ENCODE peak calls at places on chromosomes 12 and 14, in six cellular contexts. A is A549, U is K562, L is HepG2, S is GM12878, J is endothelial cell of umbilical vein. M is an unnamed sample.

GRCh38 chr14:61343471-61343870 is 22.1 kb downstream of the PRKCH start:
- DNase-seq in J (no peak), S (no peak), L (no peak), U (no peak), A (no peak), M (no peak)

GRCh38 chr12:66149702-66150398 is 19.3 kb upstream of the LLPH start:
- DNase-seq in L (no peak), A (no peak), U (peak), S (no peak), J (peak), M (peak)

GRCh38 chr14:90561031-90561430 is 164.2 kb downstream of the CALM1 start:
- DNase-seq in S (no peak), U (no peak), L (no peak), A (no peak), J (no peak), M (no peak)

GRCh38 chr14:64625363-64626232 is 75.8 kb downstream of the PPP1R36 start:
- DNase-seq in L (no peak), U (no peak), J (peak), A (no peak), S (no peak), M (no peak)

GRCh38 chr14:66228267-66228970 is 257.8 kb upstream of the CCDC196 start:
- DNase-seq in S (no peak), J (no peak), A (no peak), U (peak), L (no peak), M (peak)

GRCh38 chr12:124143726-124144125 is 151.2 kb upstream of the RFLNA start:
- DNase-seq in L (no peak), A (no peak), S (no peak), J (no peak), U (no peak), M (no peak)

GRCh38 chr14:105861985-105862465 is 335.6 kb downstream of the TMEM121 start:
- DNase-seq in U (no peak), S (peak), J (no peak), A (no peak), L (no peak), M (peak)

GRCh38 chr14:61388976-61389576 is 67.7 kb downstream of the PRKCH start:
- DNase-seq in J (peak), A (no peak), L (no peak), U (no peak), S (no peak), M (no peak)

GRCh38 chr14:88933203-88933602 is 108.8 kb downstream of the TTC8 start:
- DNase-seq in J (no peak), S (no peak), A (no peak), U (no peak), L (no peak), M (no peak)

GRCh38 chr12:127293507-127294310 is 973.3 kb upstream of the TMEM132C start:
- DNase-seq in J (no peak), U (peak), L (no peak), A (peak), S (no peak), M (peak)

GRCh38 chr12:70910666-70911065 is 9.9 kb downstream of the PTPRR start:
- DNase-seq in U (no peak), J (no peak), A (no peak), S (no peak), L (no peak), M (no peak)

GRCh38 chr12:32183646-32184045 is 77.0 kb downstream of the BICD1 start:
- DNase-seq in S (no peak), J (peak), U (peak), A (no peak), L (peak), M (no peak)

GRCh38 chr14:79325071-79325470 is 886.2 kb downstream of the DIO2 start:
- DNase-seq in L (no peak), U (no peak), S (no peak), J (no peak), A (no peak), M (no peak)

GRCh38 chr12:96441811-96442210 is 41.6 kb upstream of the CDK17 start:
- DNase-seq in L (no peak), S (no peak), J (no peak), U (no peak), A (no peak), M (no peak)

GRCh38 chr12:5015711-5016492 is 27.8 kb upstream of the KCNA5 start:
- DNase-seq in U (no peak), J (no peak), A (no peak), S (no peak), L (no peak), M (no peak)

GRCh38 chr12:52699373-52699772 is 4.0 kb downstream of the KRT77 start:
- DNase-seq in S (no peak), U (no peak), L (no peak), A (no peak), J (no peak), M (no peak)

GRCh38 chr12:118743896-118744700 is 237.2 kb upstream of the SRRM4 start:
- DNase-seq in J (no peak), L (no peak), U (no peak), S (no peak), A (no peak), M (no peak)

GRCh38 chr12:56256326-56256960 is 1.7 kb downstream of the ANKRD52 start:
- DNase-seq in J (no peak), U (no peak), S (no peak), A (no peak), L (no peak), M (peak)

GRCh38 chr12:120199595-120200306 is 1.2 kb downstream of the RPLP0 start:
- DNase-seq in J (peak), U (peak), A (no peak), S (no peak), L (no peak), M (peak)
- TF ChIP-seq MAX in J (no peak), U (no peak), A (peak), S (no peak), L (no peak), M (no peak)

DNA sequence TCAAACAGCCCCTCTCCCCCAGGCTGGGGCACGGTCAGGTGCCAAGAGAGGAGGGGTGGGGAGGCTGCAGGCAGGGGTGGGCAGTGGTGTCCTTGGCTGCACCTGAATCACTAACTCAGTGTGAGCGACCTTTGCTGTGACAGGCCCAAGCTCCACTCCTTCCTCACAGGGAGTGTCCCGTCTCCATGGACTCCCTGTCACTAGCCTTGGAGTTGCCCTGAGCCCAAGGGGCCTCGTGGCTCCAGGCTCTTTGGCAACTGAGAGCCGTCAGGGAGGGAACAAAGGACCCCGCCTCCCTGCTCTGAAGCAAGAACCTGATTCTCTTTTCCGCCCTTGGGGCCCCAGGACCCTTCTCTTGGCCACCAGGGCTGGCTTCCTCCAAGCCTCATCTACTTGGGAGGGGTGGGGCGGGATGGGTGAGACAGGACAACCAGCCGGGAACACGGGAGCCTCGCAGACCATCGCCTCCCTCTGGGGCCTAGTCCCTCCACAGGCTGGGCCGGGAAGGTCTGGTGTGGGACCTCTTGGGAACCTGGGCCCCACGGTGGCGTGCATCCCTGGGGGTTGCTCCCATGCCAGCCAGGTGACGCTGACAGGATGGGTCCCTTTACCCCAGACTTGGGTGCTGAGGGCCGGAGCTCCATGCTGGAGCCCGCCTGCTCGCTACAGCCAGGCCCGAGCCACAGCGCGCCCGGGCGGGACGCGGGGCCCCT is 935 bp upstream of the ADSS1 start:
- DNase-seq in L (no peak), J (no peak), A (peak), U (no peak), S (no peak), M (peak)
- H3K4me3 ChIP-seq in L (peak), J (no peak), A (no peak), U (peak), S (no peak), M (no peak)

GRCh38 chr14:49940805-49941421 is 48.0 kb downstream of the ARF6 start:
- DNase-seq in U (no peak), J (peak), A (no peak), L (no peak), S (no peak), M (no peak)
- TF ChIP-seq MYC in U (no peak), J (no peak), A (no peak), L (no peak), S (no peak), M (no peak)

DNA sequence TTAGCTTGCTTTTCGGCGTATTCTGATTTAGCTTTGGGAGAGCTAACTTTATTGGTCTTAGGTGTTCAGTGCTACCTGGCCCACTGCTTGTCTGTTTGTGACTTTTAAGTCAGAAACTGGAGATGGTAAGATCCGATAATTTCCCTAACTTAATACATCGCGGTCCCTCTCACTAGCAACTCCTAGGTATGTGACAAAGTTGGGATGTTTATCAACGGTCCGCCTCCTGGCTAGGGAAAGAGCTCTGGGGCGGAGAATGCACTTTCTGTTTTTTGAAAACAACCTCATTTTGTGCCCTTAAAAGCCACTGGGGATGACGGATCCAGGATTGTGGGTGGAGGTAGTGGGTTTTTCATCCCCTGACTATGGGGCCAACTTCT is 1.2 kb downstream of the CDKN1B start:
- DNase-seq in J (no peak), A (no peak), S (no peak), L (no peak), U (no peak), M (no peak)
- TF ChIP-seq MAX in J (no peak), A (no peak), S (no peak), L (no peak), U (no peak), M (no peak)

GRCh38 chr12:131003676-131004075 is 50.0 kb downstream of the ADGRD1 start:
- DNase-seq in A (no peak), S (no peak), L (no peak), U (no peak), J (no peak), M (no peak)

GRCh38 chr12:131007031-131007793 is 53.5 kb downstream of the ADGRD1 start:
- DNase-seq in U (no peak), S (no peak), J (no peak), L (peak), A (no peak), M (no peak)

GRCh38 chr12:131004166-131004565 is 50.5 kb downstream of the ADGRD1 start:
- DNase-seq in J (no peak), A (no peak), S (no peak), U (no peak), L (no peak), M (no peak)

GRCh38 chr12:131006036-131006735 is 52.5 kb downstream of the ADGRD1 start:
- DNase-seq in U (no peak), S (no peak), A (no peak), L (no peak), J (no peak), M (no peak)

GRCh38 chr12:131005161-131006035 is 51.7 kb downstream of the ADGRD1 start:
- DNase-seq in L (no peak), U (no peak), A (no peak), J (no peak), S (no peak), M (no peak)
- H3K4me3 ChIP-seq in L (no peak), U (no peak), A (no peak), J (no peak), S (no peak), M (no peak)

DNA sequence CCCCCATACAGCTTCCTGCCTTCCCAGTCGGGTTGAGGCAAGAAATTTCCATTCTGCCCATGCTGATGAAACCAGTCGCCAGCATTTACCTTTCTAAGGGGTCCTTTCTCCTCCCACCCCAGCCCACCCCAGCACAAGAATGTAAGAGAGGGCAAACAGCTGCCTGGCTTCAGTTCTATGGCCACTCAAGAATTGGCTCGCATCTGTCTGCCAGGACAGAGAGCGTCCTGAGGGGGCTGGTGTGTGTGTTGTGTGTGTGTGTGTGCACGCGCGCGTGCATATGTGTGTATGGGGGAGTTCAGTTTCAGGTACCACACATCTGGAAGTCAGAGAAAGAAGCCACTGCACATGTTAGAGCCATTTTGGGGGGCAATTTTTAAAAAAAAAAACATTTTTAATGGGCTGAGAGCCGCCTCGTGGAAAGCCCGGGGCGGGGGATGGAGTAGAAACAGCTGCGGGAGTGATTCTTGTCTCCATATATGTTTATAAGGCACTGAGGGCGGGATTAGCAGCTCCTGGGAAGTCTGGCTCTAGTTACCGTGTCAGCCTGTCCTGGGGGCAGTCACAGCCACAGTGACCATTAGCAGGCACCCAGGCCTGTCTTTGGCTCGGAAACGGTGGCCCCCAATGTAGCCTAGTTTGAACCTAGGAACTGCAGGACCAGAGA is at the start of gene WNT5B:
- DNase-seq in L (no peak), J (no peak), U (no peak), A (no peak), S (no peak), M (no peak)
- TF ChIP-seq MYC in L (no peak), J (no peak), U (no peak), A (no peak), S (no peak), M (no peak)

GRCh38 chr14:22046063-22046462 is 372.4 kb upstream of the OR4E1 start:
- DNase-seq in S (no peak), L (no peak), A (no peak), U (no peak), J (no peak), M (no peak)
- TF ChIP-seq MAX in S (no peak), L (no peak), A (no peak), U (no peak), J (no peak), M (no peak)

DNA sequence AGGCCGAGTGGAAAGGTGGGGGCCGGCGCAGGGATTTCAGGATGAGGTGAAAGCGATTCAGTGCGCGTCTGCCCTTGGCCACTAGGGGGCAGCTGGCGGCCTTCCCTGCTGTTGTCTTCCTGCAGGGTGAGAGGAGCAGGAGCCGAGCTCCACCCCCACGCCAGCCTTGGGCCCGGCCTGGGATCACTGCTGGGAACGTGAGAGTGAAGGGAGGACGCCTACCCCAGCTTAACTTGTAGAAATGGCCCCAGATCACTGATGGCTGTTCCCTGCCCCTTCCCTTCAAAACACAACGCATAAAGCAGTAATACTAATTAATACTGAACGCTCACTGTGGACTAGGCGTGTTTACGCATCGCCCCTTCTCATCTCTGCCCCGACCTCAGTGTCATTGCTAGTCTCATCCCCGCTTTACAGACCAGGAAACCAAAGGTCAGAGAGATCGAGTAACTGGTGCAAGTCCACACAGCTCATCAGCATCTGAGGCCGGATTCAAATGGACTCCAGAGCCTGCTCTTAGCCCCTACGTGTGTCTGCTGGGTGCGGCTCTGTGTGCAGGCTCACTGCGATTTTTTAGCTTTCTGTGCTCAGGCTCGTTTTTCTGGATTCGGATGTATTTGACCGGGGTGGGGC is 24.3 kb downstream of the MVK start:
- DNase-seq in U (peak), A (peak), J (peak), L (peak), S (no peak), M (peak)
- H3K4me3 ChIP-seq in U (no peak), A (no peak), J (no peak), L (peak), S (no peak), M (no peak)

M was measured in NB4.